ENCODE peak calls at places on chromosomes 6 and 20, in seven cellular contexts. A is IMR-90, R is pancreas, T is cardiac muscle cell, I is lung, U is heart right ventricle, P is left ventricle myocardium inferior. M is an unnamed sample.

GRCh38 chr6:3333263-3333662 is 74.5 kb downstream of the PSMG4 start:
- DNase-seq in A (no peak), R (no peak), T (no peak), I (no peak), U (no peak), P (no peak), M (no peak)

GRCh38 chr6:48919555-48919954 is 543.5 kb downstream of the MMUT start:
- DNase-seq in A (no peak), R (no peak), T (no peak), I (no peak), U (no peak), P (no peak), M (no peak)

GRCh38 chr6:139161169-139161568 is 26.3 kb downstream of the HECA start:
- DNase-seq in A (peak), R (no peak), T (no peak), I (peak), U (no peak), P (no peak), M (no peak)

GRCh38 chr20:5145365-5146301 is 18.8 kb downstream of the CDS2 start:
- DNase-seq in A (no peak), R (no peak), T (peak), I (no peak), U (no peak), P (no peak), M (no peak)

GRCh38 chr6:37517411-37517812 is 17.7 kb upstream of the CCDC167 start:
- DNase-seq in A (no peak), R (no peak), T (no peak), I (no peak), U (no peak), P (no peak), M (no peak)

GRCh38 chr6:105835373-105835772 is 250.8 kb upstream of the PRDM1 start:
- DNase-seq in A (peak), R (no peak), T (no peak), I (no peak), U (no peak), P (no peak), M (no peak)

GRCh38 chr6:133040025-133040838 is 200.9 kb upstream of the EYA4 start:
- DNase-seq in A (peak), R (no peak), T (peak), I (no peak), U (no peak), P (no peak), M (no peak)

GRCh38 chr6:8658391-8658790 is 223.0 kb upstream of the SLC35B3 start:
- DNase-seq in A (no peak), R (no peak), T (no peak), I (no peak), U (no peak), P (no peak), M (no peak)

GRCh38 chr6:7721654-7722053 is 4.2 kb upstream of the BMP6 start:
- DNase-seq in A (peak), R (no peak), T (peak), I (no peak), U (no peak), P (no peak), M (no peak)

GRCh38 chr20:58630063-58630462 is 21.0 kb upstream of the STX16 start:
- DNase-seq in A (peak), R (no peak), T (peak), I (no peak), U (no peak), P (no peak), M (no peak)

GRCh38 chr6:3359091-3359752 is 97.6 kb downstream of the SLC22A23 start:
- DNase-seq in A (peak), R (no peak), T (no peak), I (no peak), U (no peak), P (no peak), M (peak)

GRCh38 chr6:149750136-149750609 is 632 bp downstream of the PCMT1 start:
- DNase-seq in A (peak), R (peak), T (peak), I (peak), U (peak), P (peak), M (peak)

GRCh38 chr6:158539363-158539762 is 20.5 kb upstream of the TMEM181 start:
- DNase-seq in A (no peak), R (no peak), T (no peak), I (no peak), U (no peak), P (no peak), M (no peak)

GRCh38 chr6:106442351-106442750 is 81.8 kb downstream of the CRYBG1 start:
- DNase-seq in A (no peak), R (no peak), T (no peak), I (no peak), U (no peak), P (no peak), M (no peak)

DNA sequence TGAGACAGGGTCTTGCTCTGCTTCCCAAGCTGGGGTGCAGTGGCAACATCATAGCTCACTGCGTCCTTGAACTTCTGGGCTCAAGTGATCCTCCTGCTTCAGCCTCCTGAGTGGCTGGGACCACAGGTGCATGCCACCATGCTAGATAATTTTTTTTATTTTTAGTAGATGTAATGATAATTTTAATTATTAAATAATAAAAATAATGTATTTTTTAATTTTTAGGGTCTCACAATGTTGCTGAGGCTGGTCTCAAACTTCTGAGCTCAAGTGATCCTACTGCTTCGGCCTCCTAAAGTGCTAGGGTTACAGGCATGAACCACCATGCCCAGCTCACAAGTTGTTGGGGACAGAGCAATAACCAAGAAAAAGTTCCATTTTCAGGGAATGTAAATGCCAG is 138.0 kb upstream of the RALGAPA2 start:
- DNase-seq in A (no peak), R (no peak), T (no peak), I (no peak), U (no peak), P (no peak), M (no peak)
- H3K4me3 ChIP-seq in A (no peak), R (no peak), T (no peak), I (no peak), U (no peak), P (no peak), M (no peak)

DNA sequence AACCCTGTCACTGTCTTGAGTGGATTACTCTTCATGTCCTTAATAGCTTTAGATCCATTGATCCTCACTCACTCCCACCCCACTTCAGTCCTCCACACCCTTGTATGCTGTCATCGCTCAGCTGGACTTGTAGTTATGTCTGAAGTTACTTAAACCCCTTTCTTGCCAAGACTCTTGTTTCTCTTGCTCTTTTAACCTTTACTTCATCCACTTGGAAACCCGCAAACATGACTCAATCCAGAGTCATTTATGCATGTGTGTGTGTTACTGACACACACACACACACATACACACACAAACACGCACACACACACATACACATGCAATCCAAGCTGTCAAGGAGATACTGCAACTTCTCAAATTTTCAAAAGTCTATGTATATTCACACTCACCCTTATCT is 341.8 kb downstream of the SYNE1 start:
- DNase-seq in A (peak), R (no peak), T (peak), I (peak), U (no peak), P (no peak), M (no peak)
- H3K27ac ChIP-seq in A (no peak), R (no peak), T (no peak), I (no peak), U (no peak), P (peak), M (no peak)

GRCh38 chr6:30103630-30104179 is 9.2 kb downstream of the TRIM31 start:
- DNase-seq in A (no peak), R (no peak), T (no peak), I (no peak), U (no peak), P (no peak), M (no peak)
- H3K4me3 ChIP-seq in A (peak), R (no peak), T (peak), I (no peak), U (peak), P (peak), M (peak)

DNA sequence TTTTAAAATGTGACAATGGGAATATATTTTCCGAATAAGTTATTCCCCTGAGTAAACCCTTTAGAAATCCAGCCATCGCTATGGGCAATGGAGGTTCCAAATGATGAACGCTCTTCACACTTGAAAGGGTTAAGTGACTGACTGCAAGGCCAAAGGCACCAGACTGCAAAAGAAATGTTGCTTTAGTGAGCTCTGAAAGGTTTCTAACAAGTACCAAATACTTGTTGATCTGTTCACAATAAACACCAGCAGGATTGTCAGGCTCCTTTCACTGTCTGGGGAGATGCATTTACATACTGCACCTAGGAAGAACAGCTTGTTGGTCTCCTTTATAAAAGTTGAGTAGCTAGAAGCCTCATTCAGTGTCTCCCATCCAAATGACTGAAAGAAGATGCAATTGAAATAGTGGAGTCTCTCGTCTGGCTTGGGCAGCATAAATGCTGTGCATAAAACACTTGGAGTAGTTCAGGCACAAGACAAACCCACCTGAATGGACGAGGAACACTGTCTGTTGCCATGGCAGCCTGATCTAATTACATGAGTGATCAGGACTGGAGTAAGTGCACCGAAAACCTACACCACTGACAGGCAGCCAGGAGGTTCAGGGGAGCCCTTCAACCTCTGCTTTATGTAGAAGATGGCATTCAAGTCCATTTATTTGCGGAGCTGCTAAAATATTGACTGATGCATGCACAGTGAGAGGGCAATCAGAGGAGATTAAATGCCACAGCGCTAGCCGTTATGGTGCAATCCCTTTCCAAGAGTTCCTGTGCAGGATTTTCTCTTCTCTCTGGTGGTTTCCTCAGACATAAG is 2.9 kb downstream of the ATXN1 start:
- DNase-seq in A (no peak), R (no peak), T (peak), I (no peak), U (no peak), P (no peak), M (no peak)
- H3K27ac ChIP-seq in A (no peak), R (no peak), T (peak), I (peak), U (peak), P (peak), M (peak)

GRCh38 chr6:33173228-33174180 is 18.8 kb downstream of the COL11A2 start:
- DNase-seq in A (no peak), R (no peak), T (no peak), I (no peak), U (no peak), P (no peak), M (peak)
- H3K4me3 ChIP-seq in A (no peak), R (no peak), T (no peak), I (no peak), U (no peak), P (no peak), M (no peak)

DNA sequence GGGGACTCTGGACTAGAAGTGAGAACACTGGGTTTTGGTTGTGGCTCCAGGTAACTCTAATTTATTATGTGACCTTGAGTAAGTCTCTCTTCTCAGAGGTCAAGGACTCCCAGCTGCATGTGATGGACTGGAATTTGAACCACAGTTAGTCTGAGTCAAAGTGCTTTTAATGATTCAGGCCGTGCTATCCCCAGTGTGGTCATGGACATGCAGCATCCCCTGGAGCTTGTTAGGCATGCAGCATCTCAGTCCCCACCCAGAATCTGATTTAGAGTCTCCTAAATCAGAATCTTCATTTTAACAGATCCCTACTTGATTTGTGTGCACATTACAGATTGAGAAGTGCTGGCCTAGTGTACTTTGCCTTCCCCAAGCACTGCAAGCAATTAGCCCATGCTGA is 74.2 kb downstream of the TOX2 start:
- DNase-seq in A (peak), R (no peak), T (no peak), I (no peak), U (no peak), P (no peak), M (no peak)
- H3K27ac ChIP-seq in A (no peak), R (no peak), T (no peak), I (no peak), U (no peak), P (no peak), M (no peak)

GRCh38 chr6:10662207-10662606 is 32.2 kb downstream of the C6orf52 start:
- DNase-seq in A (no peak), R (no peak), T (no peak), I (no peak), U (no peak), P (no peak), M (no peak)

GRCh38 chr6:10659697-10660348 is 34.6 kb downstream of the C6orf52 start:
- DNase-seq in A (no peak), R (peak), T (peak), I (no peak), U (no peak), P (peak), M (no peak)

GRCh38 chr6:10655508-10656055 is 38.8 kb downstream of the C6orf52 start:
- DNase-seq in A (no peak), R (no peak), T (no peak), I (no peak), U (no peak), P (no peak), M (no peak)

GRCh38 chr6:10662742-10663141 is 31.7 kb downstream of the C6orf52 start:
- DNase-seq in A (no peak), R (no peak), T (no peak), I (no peak), U (no peak), P (no peak), M (no peak)

GRCh38 chr6:10658910-10659696 is 35.3 kb downstream of the C6orf52 start:
- DNase-seq in A (no peak), R (no peak), T (no peak), I (no peak), U (no peak), P (no peak), M (no peak)
- H3K4me3 ChIP-seq in A (peak), R (no peak), T (no peak), I (no peak), U (peak), P (peak), M (no peak)

GRCh38 chr20:57582432-57583288 is 21.8 kb downstream of the PCK1 start:
- DNase-seq in A (peak), R (no peak), T (peak), I (no peak), U (peak), P (no peak), M (peak)
- H3K27ac ChIP-seq in A (no peak), R (no peak), T (no peak), I (no peak), U (peak), P (peak), M (peak)

GRCh38 chr6:30877419-30878262 is 6.7 kb upstream of the DDR1 start:
- DNase-seq in A (peak), R (peak), T (peak), I (peak), U (peak), P (peak), M (peak)
- H3K4me3 ChIP-seq in A (peak), R (no peak), T (no peak), I (no peak), U (peak), P (peak), M (peak)

M was measured in dorsolateral prefrontal cortex.